ENCODE peak calls at places on chromosome 19, in seven cellular contexts. N is thoracic aorta, G is HFF-Myc, A is AG04450, O is right atrium auricular region, X is GM23248, Z is AG09309. Y is an unnamed sample.

GRCh38 chr19:2054763-2055162 is 3.7 kb upstream of the MKNK2 start:
- DNase-seq in N (no peak), G (no peak), A (no peak), O (no peak), X (no peak), Z (no peak), Y (no peak)

GRCh38 chr19:571127-571974 is 1.0 kb upstream of the BSG start:
- DNase-seq in N (no peak), G (no peak), A (no peak), O (no peak), X (peak), Z (no peak), Y (no peak)

GRCh38 chr19:30036154-30037129 is 94.4 kb downstream of the URI1 start:
- DNase-seq in N (no peak), G (peak), A (no peak), O (no peak), X (peak), Z (no peak), Y (no peak)

GRCh38 chr19:36115453-36116343 is at the start of gene TBCB:
- DNase-seq in N (peak), G (no peak), A (no peak), O (no peak), X (peak), Z (no peak), Y (no peak)

GRCh38 chr19:1445185-1445931 is 4.6 kb upstream of the APC2 start:
- DNase-seq in N (no peak), G (no peak), A (no peak), O (no peak), X (peak), Z (no peak), Y (peak)

GRCh38 chr19:10501971-10502523 is 1.1 kb downstream of the KEAP1 start:
- DNase-seq in N (peak), G (no peak), A (no peak), O (peak), X (peak), Z (no peak), Y (peak)

GRCh38 chr19:45097776-45098520 is 5.0 kb downstream of the PPP1R37 start:
- DNase-seq in N (no peak), G (peak), A (peak), O (peak), X (peak), Z (peak), Y (no peak)

GRCh38 chr19:45568732-45569131 is 15.9 kb downstream of the OPA3 start:
- DNase-seq in N (no peak), G (no peak), A (no peak), O (no peak), X (peak), Z (no peak), Y (no peak)

GRCh38 chr19:45953676-45954075 is 20.0 kb downstream of the NOVA2 start:
- DNase-seq in N (no peak), G (no peak), A (no peak), O (no peak), X (no peak), Z (no peak), Y (no peak)

GRCh38 chr19:1237754-1238372 is at the start of gene CBARP:
- DNase-seq in N (no peak), G (no peak), A (no peak), O (no peak), X (peak), Z (no peak), Y (no peak)

GRCh38 chr19:35249146-35249847 is 495 bp downstream of the LSR start:
- DNase-seq in N (no peak), G (no peak), A (no peak), O (peak), X (no peak), Z (no peak), Y (no peak)

GRCh38 chr19:51810228-51810627 is 15.3 kb downstream of the FPR3 start:
- DNase-seq in N (no peak), G (no peak), A (no peak), O (no peak), X (peak), Z (no peak), Y (no peak)

DNA sequence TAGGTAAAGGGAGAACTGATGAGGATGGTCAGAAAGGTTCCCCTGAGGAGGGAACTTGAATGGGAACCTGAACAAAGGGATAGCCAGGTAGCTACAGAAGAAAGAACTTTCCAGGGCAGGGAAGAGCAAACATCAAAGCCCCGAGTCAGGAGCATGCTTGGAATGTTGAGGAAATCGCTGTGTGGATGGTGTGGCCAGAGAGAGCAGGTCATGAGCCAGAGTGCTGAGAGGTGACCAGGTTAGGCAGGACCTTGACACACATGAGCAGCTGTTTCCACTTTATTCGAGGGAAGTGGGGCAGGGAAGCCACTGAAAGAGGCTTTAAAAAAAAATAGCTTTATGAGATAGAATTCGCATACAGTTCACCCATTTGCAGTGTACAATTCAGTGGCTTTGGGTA is 4.4 kb downstream of the RAB8A start:
- DNase-seq in N (no peak), G (no peak), A (no peak), O (no peak), X (no peak), Z (no peak), Y (no peak)
- H3K4me3 ChIP-seq in N (no peak), G (no peak), A (no peak), O (no peak), X (no peak), Z (no peak), Y (no peak)

DNA sequence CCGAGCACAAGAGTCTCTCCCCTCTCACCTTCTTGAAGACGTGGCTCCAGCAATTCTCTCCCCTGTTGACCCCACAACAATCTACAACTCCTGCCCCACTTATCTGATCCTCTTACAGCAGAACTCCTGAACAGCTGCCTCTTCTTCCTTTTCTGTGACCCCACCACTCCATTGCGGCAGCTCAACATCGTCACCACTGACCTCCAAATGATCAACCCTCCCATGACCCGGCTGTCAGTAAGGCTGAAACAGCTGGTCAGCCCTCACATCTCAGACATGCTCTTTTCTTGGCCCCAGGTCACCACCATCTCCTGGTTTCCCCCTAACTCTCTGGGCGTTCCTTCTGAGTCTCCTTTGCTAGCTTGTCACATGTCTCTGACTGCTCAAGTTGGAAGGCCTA is 1.8 kb downstream of the EXOSC5 start:
- DNase-seq in N (no peak), G (no peak), A (no peak), O (no peak), X (no peak), Z (no peak), Y (no peak)
- H3K4me3 ChIP-seq in N (no peak), G (peak), A (no peak), O (no peak), X (no peak), Z (no peak), Y (no peak)

DNA sequence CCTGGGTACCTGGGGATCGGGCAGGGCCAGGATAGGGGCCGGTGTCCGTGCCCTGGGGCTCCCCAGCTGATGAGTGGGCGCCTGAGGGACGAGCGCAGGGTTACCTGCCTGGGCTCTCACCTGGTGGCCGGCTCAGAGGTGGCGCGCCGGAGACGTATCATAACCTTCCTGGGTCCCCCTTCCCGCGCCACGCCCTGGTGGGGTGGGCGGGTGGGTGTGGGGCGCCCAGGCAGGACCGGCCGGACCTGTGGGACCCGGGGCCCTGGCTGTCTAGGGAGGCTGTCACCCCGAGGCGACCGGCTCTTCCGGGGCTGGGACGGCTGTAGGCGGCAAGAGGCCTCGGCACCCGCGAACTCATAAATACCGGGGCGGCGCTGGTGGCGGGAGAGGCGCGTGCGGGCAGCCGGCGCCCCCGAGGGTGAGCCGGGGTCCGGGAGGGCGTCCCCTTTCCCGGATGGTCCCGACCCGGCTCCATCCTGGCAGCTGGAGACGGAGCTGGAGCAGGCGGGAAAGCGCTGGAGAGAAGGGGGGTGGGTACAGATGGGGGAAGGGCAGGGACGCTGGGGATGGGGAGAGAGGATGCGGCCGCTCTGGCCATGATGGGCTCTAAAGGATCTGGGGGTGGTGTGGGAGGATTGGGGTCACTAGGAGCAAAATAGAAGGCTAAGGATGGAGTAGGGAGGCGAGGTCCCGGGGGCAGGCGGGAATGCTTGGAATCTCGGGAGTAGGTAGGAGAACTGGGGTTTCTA is at the start of gene ACP7:
- DNase-seq in N (no peak), G (no peak), A (no peak), O (no peak), X (peak), Z (no peak), Y (no peak)
- H3K4me3 ChIP-seq in N (peak), G (no peak), A (peak), O (no peak), X (peak), Z (peak), Y (peak)

DNA sequence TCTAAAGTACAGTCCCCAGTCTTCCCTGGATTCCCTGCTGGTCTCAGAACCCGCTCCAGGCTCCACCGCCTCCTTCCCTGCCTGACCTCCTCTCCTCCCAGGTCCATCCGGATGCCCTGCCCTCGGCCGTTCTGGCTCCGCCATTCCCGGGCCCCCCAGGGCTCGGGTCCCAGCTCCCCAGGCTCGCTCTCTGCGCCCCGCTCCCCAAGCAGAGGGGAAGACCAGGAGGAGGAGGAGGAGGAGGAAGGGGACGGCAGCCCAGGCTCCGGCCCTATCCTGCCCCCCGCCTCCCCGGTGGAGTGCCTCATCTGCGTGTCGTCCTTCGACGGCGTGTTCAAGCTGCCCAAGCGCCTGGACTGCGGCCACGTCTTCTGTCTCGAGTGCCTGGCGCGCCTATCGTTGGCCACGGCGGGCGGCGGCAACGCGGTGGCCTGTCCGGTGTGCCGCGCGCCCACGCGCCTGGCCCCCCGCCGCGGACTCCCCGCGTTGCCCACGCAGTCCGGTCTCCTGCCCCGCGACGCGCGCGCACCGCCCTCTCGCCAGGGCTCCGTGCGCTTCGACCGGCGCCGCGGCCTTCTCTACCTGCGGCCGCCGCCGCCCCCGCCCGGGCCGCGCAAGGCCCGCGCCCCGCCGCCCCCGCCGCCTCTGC is 647 bp downstream of the RNF225 start:
- DNase-seq in N (no peak), G (no peak), A (no peak), O (no peak), X (peak), Z (no peak), Y (no peak)
- H3K4me3 ChIP-seq in N (no peak), G (no peak), A (no peak), O (peak), X (peak), Z (no peak), Y (no peak)

GRCh38 chr19:39481676-39482075 is 1.0 kb downstream of the TIMM50 start:
- DNase-seq in N (no peak), G (no peak), A (no peak), O (no peak), X (no peak), Z (no peak), Y (no peak)

GRCh38 chr19:39483141-39483540 is 2.5 kb downstream of the TIMM50 start:
- DNase-seq in N (no peak), G (no peak), A (no peak), O (no peak), X (no peak), Z (no peak), Y (no peak)

GRCh38 chr19:39481229-39481545 is 549 bp downstream of the TIMM50 start:
- DNase-seq in N (no peak), G (no peak), A (no peak), O (no peak), X (peak), Z (no peak), Y (no peak)

GRCh38 chr19:39480337-39481228 is at the start of gene TIMM50:
- DNase-seq in N (peak), G (peak), A (peak), O (peak), X (peak), Z (peak), Y (peak)

DNA sequence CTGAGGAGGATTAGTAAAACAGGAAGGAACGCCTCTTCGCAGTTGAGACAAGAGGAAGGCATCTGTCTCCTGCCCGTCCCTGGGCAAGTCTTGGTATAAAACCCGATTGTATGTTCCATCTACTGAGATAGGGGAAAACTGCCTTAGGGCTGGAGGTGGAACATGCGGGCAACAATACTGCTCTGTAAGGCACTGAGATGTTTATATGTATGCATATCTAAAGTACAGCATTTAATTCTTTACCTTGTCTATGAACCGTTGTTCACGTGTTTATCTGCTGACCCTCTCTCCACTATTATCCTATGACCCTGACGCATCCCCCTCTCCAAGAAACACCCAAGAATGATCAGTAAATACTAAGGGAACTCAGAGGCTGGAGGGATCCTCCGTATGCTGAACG is 722 bp upstream of the TIMM50 start:
- DNase-seq in N (no peak), G (no peak), A (no peak), O (no peak), X (no peak), Z (no peak), Y (no peak)
- H3K4me3 ChIP-seq in N (peak), G (peak), A (no peak), O (peak), X (peak), Z (no peak), Y (peak)

GRCh38 chr19:3785938-3786824 is at the start of gene MATK:
- DNase-seq in N (no peak), G (no peak), A (no peak), O (no peak), X (no peak), Z (no peak), Y (no peak)
- H3K4me3 ChIP-seq in N (peak), G (peak), A (no peak), O (peak), X (no peak), Z (no peak), Y (peak)

GRCh38 chr19:6464070-6464873 is at the start of gene CRB3:
- DNase-seq in N (no peak), G (no peak), A (no peak), O (no peak), X (no peak), Z (no peak), Y (no peak)
- H3K4me3 ChIP-seq in N (no peak), G (no peak), A (no peak), O (no peak), X (no peak), Z (no peak), Y (no peak)